ENCODE peak calls at places on chromosomes 1 and 21, in eight cellular contexts. One of them, this sample, is unnamed.

GRCh38 chr21:14560139-14560538 is 14.0 kb upstream of the SAMSN1 start:
- DNase-seq in T-cell: no peak
- DNase-seq in G401: no peak
- DNase-seq in NCI-H774: no peak
- DNase-seq in GDM1: no peak
- DNase-seq in T-helper 9 cell: no peak
- DNase-seq in KBM-7: no peak
- DNase-seq in stimulated activated naive B cell treated with anti-CD40 and anti-IgM and Interleukin-4, amounts not matched to agents 10 μg/mL and 1 μg/mL and 100 μg/mL, for 72 hours: no peak
- DNase-seq in this sample: no peak

GRCh38 chr21:35273331-35273730 is 224.2 kb upstream of the RUNX1 start:
- DNase-seq in T-cell: no peak
- DNase-seq in G401: no peak
- DNase-seq in NCI-H774: peak; percentile 54
- DNase-seq in GDM1: no peak
- DNase-seq in T-helper 9 cell: no peak
- DNase-seq in KBM-7: no peak
- DNase-seq in stimulated activated naive B cell treated with anti-CD40 and anti-IgM and Interleukin-4, amounts not matched to agents 10 μg/mL and 1 μg/mL and 100 μg/mL, for 72 hours: no peak
- DNase-seq in this sample: no peak

GRCh38 chr1:151570819-151571218 is 30.7 kb downstream of the TUFT1 start:
- DNase-seq in T-cell: no peak
- DNase-seq in G401: peak; percentile 75
- DNase-seq in NCI-H774: no peak
- DNase-seq in GDM1: no peak
- DNase-seq in T-helper 9 cell: no peak
- DNase-seq in KBM-7: no peak
- DNase-seq in stimulated activated naive B cell treated with anti-CD40 and anti-IgM and Interleukin-4, amounts not matched to agents 10 μg/mL and 1 μg/mL and 100 μg/mL, for 72 hours: no peak
- DNase-seq in this sample: no peak

GRCh38 chr21:19922122-19922521 is 1076.1 kb upstream of the NCAM2 start:
- DNase-seq in T-cell: no peak
- DNase-seq in G401: no peak
- DNase-seq in NCI-H774: no peak
- DNase-seq in GDM1: no peak
- DNase-seq in T-helper 9 cell: no peak
- DNase-seq in KBM-7: no peak
- DNase-seq in stimulated activated naive B cell treated with anti-CD40 and anti-IgM and Interleukin-4, amounts not matched to agents 10 μg/mL and 1 μg/mL and 100 μg/mL, for 72 hours: no peak
- DNase-seq in this sample: no peak

GRCh38 chr1:26190373-26190987 is at the start of gene CATSPER4:
- DNase-seq in T-cell: no peak
- DNase-seq in G401: peak; percentile 29
- DNase-seq in NCI-H774: no peak
- DNase-seq in GDM1: no peak
- DNase-seq in T-helper 9 cell: no peak
- DNase-seq in KBM-7: peak; percentile 70
- DNase-seq in stimulated activated naive B cell treated with anti-CD40 and anti-IgM and Interleukin-4, amounts not matched to agents 10 μg/mL and 1 μg/mL and 100 μg/mL, for 72 hours: no peak
- DNase-seq in this sample: peak; percentile 12

GRCh38 chr1:232613752-232614381 is 16.1 kb downstream of the SIPA1L2 start:
- DNase-seq in T-cell: no peak
- DNase-seq in G401: no peak
- DNase-seq in NCI-H774: peak; percentile 63
- DNase-seq in GDM1: no peak
- DNase-seq in T-helper 9 cell: no peak
- DNase-seq in KBM-7: no peak
- DNase-seq in stimulated activated naive B cell treated with anti-CD40 and anti-IgM and Interleukin-4, amounts not matched to agents 10 μg/mL and 1 μg/mL and 100 μg/mL, for 72 hours: no peak
- DNase-seq in this sample: no peak

GRCh38 chr1:24459551-24460266 is 42.9 kb upstream of the RCAN3 start:
- DNase-seq in T-cell: no peak
- DNase-seq in G401: no peak
- DNase-seq in NCI-H774: no peak
- DNase-seq in GDM1: no peak
- DNase-seq in T-helper 9 cell: no peak
- DNase-seq in KBM-7: no peak
- DNase-seq in stimulated activated naive B cell treated with anti-CD40 and anti-IgM and Interleukin-4, amounts not matched to agents 10 μg/mL and 1 μg/mL and 100 μg/mL, for 72 hours: no peak
- DNase-seq in this sample: no peak

GRCh38 chr1:98881911-98882310 is 122.8 kb downstream of the PLPPR5 start:
- DNase-seq in T-cell: no peak
- DNase-seq in G401: no peak
- DNase-seq in NCI-H774: no peak
- DNase-seq in GDM1: no peak
- DNase-seq in T-helper 9 cell: no peak
- DNase-seq in KBM-7: no peak
- DNase-seq in stimulated activated naive B cell treated with anti-CD40 and anti-IgM and Interleukin-4, amounts not matched to agents 10 μg/mL and 1 μg/mL and 100 μg/mL, for 72 hours: no peak
- DNase-seq in this sample: no peak

This sample was measured in Jurkat, Clone E6-1.